ENCODE peak calls at places on chromosomes 1 and 21, in ten cellular contexts. U is MM.1S; A is endodermal cell; X is cardiac muscle cell; T is heart right ventricle; N is left ventricle myocardium inferior; I is mucosa of descending colon; Q is Panc1; K is BE2C; H is CD8-positive, alpha-beta T cell. R is an unnamed sample.

GRCh38 chr21:31180256-31181088 is 142.2 kb upstream of the KRTAP19-8 start:
- DNase-seq in U (peak; percentile 59), A (no peak), X (peak; percentile 56), T (no peak), N (no peak), I (no peak), Q (no peak), K (peak; percentile 45), H (peak; percentile 24), R (no peak)

GRCh38 chr1:89999208-89999607 is 4.3 kb downstream of the ZNF326 start:
- DNase-seq in U (no peak), A (no peak), X (no peak), T (no peak), N (no peak), I (no peak), Q (no peak), K (no peak), H (no peak), R (no peak)

GRCh38 chr1:208924011-208924410 is 659.5 kb upstream of the CAMK1G start:
- DNase-seq in U (peak; percentile 25), A (no peak), X (no peak), T (no peak), N (no peak), I (no peak), Q (no peak), K (no peak), H (no peak), R (no peak)

GRCh38 chr1:201302168-201302896 is 19.0 kb downstream of the PKP1 start:
- DNase-seq in U (no peak), A (no peak), X (no peak), T (no peak), N (no peak), I (no peak), Q (no peak), K (no peak), H (no peak), R (no peak)

GRCh38 chr1:29331731-29332130 is 95.4 kb downstream of the PTPRU start:
- DNase-seq in U (no peak), A (no peak), X (no peak), T (no peak), N (no peak), I (no peak), Q (no peak), K (no peak), H (no peak), R (no peak)

GRCh38 chr1:221725683-221726330 is 16.1 kb downstream of the DUSP10 start:
- DNase-seq in U (no peak), A (no peak), X (no peak), T (no peak), N (no peak), I (no peak), Q (no peak), K (no peak), H (no peak), R (no peak)

GRCh38 chr1:155137550-155137949 is 1.9 kb downstream of the SLC50A1 start:
- DNase-seq in U (no peak), A (no peak), X (no peak), T (no peak), N (no peak), I (no peak), Q (no peak), K (no peak), H (no peak), R (no peak)

GRCh38 chr1:117642963-117643362 is 37.1 kb downstream of the TENT5C start:
- DNase-seq in U (no peak), A (no peak), X (no peak), T (no peak), N (no peak), I (no peak), Q (no peak), K (no peak), H (no peak), R (no peak)

DNA sequence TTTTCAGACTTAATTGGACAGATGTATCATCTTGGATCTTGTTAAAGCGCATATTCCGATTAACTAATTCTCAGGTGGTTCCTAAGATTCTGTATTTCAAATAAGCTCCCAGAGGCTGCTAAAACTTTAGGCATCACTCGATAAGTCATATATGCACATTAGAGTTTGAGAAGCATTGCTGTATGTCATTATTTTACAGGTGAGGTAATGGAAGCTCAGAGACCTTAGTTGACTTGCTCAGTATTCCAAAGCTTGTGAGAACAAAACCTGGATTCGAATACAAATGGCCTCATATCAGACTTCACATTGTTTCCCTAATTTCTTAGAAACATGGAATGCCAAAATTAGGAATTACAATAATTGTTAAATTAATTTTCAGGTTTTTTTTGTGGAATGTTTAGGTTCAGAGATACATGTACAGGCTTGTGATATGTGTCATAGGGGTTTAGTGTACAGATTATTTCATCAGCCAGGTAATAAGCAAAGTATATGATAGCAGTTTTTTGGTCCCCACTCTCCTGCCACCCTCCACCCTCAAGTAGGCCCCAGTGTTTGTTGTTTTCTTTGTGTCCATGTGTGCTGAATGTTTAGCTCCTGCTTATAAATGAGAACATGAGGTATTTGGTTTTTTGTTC is 96.8 kb downstream of the XPR1 start:
- DNase-seq in U (no peak), A (no peak), X (no peak), T (no peak), N (no peak), I (no peak), Q (no peak), K (no peak), H (no peak), R (no peak)
- H3K9me3 ChIP-seq in U (no peaks in the 10 kb centered on the region), A (peaks cover 50% of the 10 kb centered on the region), X (peaks cover 3% of the 10 kb centered on the region), T (peaks cover 2% of the 10 kb centered on the region), N (peaks cover 37% of the 10 kb centered on the region), I (peaks cover 39% of the 10 kb centered on the region), Q (peaks cover 10% of the 10 kb centered on the region), K (no peaks in the 10 kb centered on the region), H (peaks cover 5% of the 10 kb centered on the region), R (peaks cover 44% of the 10 kb centered on the region)

GRCh38 chr1:63362073-63362472 is 5.4 kb upstream of the ALG6 start:
- DNase-seq in U (no peak), A (no peak), X (no peak), T (no peak), N (no peak), I (no peak), Q (no peak), K (no peak), H (no peak), R (no peak)

GRCh38 chr1:63359561-63359960 is 7.9 kb upstream of the ALG6 start:
- DNase-seq in U (no peak), A (no peak), X (no peak), T (no peak), N (no peak), I (no peak), Q (no peak), K (no peak), H (no peak), R (no peak)

GRCh38 chr1:63363014-63363413 is 4.4 kb upstream of the ALG6 start:
- DNase-seq in U (no peak), A (no peak), X (no peak), T (no peak), N (no peak), I (no peak), Q (no peak), K (no peak), H (no peak), R (no peak)

GRCh38 chr1:63366915-63367217 is 561 bp upstream of the ALG6 start:
- DNase-seq in U (no peak), A (no peak), X (no peak), T (no peak), N (no peak), I (no peak), Q (no peak), K (no peak), H (no peak), R (no peak)

DNA sequence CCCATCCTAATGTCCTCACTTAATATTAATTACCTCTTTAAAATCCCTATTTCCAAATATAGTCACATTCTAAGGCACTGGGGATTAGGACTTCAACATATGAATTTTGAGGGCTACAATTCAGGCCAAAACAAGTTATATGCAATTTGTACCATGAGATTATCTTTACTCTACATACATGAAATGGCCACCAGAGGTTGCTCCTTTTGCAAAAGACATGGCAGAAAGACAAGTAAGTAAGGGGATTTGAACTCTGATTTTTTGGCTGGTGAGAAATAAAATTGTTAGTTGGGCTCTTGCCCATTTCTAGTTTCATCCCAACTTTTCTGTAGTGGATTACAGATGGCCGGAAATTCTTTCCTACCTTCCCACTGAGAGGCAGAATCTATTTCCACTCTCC is 4.8 kb upstream of the ALG6 start:
- DNase-seq in U (no peak), A (no peak), X (no peak), T (no peak), N (no peak), I (no peak), Q (no peak), K (no peak), H (no peak), R (no peak)
- TF ChIP-seq CTCF in U (peak; percentile 12), A (peak; percentile 50), X (peak; percentile 4), T (no peak), N (no peak), I (no peak), Q (no peak), K (no peak), H (no peak), R (no peak)

GRCh38 chr1:197080323-197080722 is 13.3 kb upstream of the F13B start:
- DNase-seq in U (no peak), A (no peak), X (no peak), T (no peak), N (no peak), I (no peak), Q (no peak), K (no peak), H (no peak), R (no peak)
- H3K9me3 ChIP-seq in U (no peaks in the 10 kb centered on the region), A (peaks cover 53% of the 10 kb centered on the region), X (no peaks in the 10 kb centered on the region), T (peaks cover 3% of the 10 kb centered on the region), N (peaks cover 20% of the 10 kb centered on the region), I (peaks cover 15% of the 10 kb centered on the region), Q (peaks cover 3% of the 10 kb centered on the region), K (no peaks in the 10 kb centered on the region), H (no peaks in the 10 kb centered on the region), R (peaks cover 12% of the 10 kb centered on the region)

GRCh38 chr1:43454270-43455011 is 710 bp upstream of the HYI start:
- DNase-seq in U (peak; percentile 94), A (peak; percentile 93), X (peak; percentile 55), T (peak; percentile 56), N (peak; percentile 67), I (peak; percentile 74), Q (no peak), K (peak; percentile 57), H (peak; percentile 41), R (peak; percentile 35)
- TF ChIP-seq CTCF in U (peak; percentile 14), A (peak; percentile 22), X (no peak), T (peak; percentile 7), N (peak; percentile 39), I (no peak), Q (no peak), K (no peak), H (no peak), R (no peak)

R was measured in CD4-positive, alpha-beta T cell.